ENCODE peak calls at places on chromosomes 7 and 10, in nine cellular contexts. R is stimulated activated effector memory CD8-positive, alpha-beta T cell treated with anti-CD3 and anti-CD28 coated beads, Interleukin-12 subunit alpha, Interleukin-12 subunit beta, amount 100 ng/mL, for 72 hours; P is CD4-positive, alpha-beta T cell; Z is uterus; Q is activated CD4-positive, alpha-beta T cell treated with anti-CD3 and anti-CD28 coated beads for 48 hours; X is BJ; B is nephron progenitor cell; D is foreskin keratinocyte; S is activated naive CD8-positive, alpha-beta T cell treated with anti-CD3 and anti-CD28 coated beads for 36 hours. H is an unnamed sample.

GRCh38 chr7:157397751-157398691 is 61.2 kb downstream of the DNAJB6 start:
- DNase-seq in R (no peak), P (no peak), Z (peak), Q (peak), X (peak), B (peak), D (no peak), S (no peak), H (peak)

GRCh38 chr10:57996536-57996935 is 271.2 kb downstream of the IPMK start:
- DNase-seq in R (no peak), P (no peak), Z (no peak), Q (no peak), X (no peak), B (no peak), D (no peak), S (no peak), H (no peak)

GRCh38 chr7:74061840-74062539 is 21.6 kb upstream of the LIMK1 start:
- DNase-seq in R (peak), P (peak), Z (peak), Q (peak), X (peak), B (no peak), D (peak), S (peak), H (peak)

GRCh38 chr10:116741391-116742351 is 695 bp downstream of the HSPA12A start:
- DNase-seq in R (no peak), P (no peak), Z (peak), Q (no peak), X (no peak), B (peak), D (no peak), S (no peak), H (no peak)

GRCh38 chr10:15738237-15738928 is 18.7 kb upstream of the ITGA8 start:
- DNase-seq in R (no peak), P (no peak), Z (peak), Q (no peak), X (peak), B (no peak), D (no peak), S (no peak), H (peak)

GRCh38 chr7:128737867-128738390 is 1.2 kb upstream of the CALU start:
- DNase-seq in R (no peak), P (no peak), Z (no peak), Q (no peak), X (peak), B (no peak), D (no peak), S (no peak), H (no peak)

GRCh38 chr10:34864156-34865075 is 49.3 kb upstream of the PARD3 start:
- DNase-seq in R (no peak), P (no peak), Z (no peak), Q (no peak), X (no peak), B (no peak), D (no peak), S (no peak), H (no peak)

GRCh38 chr7:71591876-71592275 is 459.9 kb downstream of the GALNT17 start:
- DNase-seq in R (no peak), P (no peak), Z (no peak), Q (no peak), X (no peak), B (no peak), D (no peak), S (no peak), H (no peak)

GRCh38 chr10:58064714-58065528 is 202.8 kb downstream of the IPMK start:
- DNase-seq in R (no peak), P (no peak), Z (no peak), Q (peak), X (no peak), B (peak), D (no peak), S (no peak), H (peak)

GRCh38 chr7:40175725-40176510 is 41.1 kb downstream of the SUGCT start:
- DNase-seq in R (no peak), P (no peak), Z (no peak), Q (no peak), X (peak), B (no peak), D (no peak), S (no peak), H (peak)

GRCh38 chr10:11725912-11726311 is 16.3 kb upstream of the ECHDC3 start:
- DNase-seq in R (no peak), P (no peak), Z (no peak), Q (no peak), X (no peak), B (no peak), D (no peak), S (no peak), H (no peak)

GRCh38 chr7:133481676-133482075 is 228.8 kb downstream of the EXOC4 start:
- DNase-seq in R (no peak), P (no peak), Z (no peak), Q (no peak), X (peak), B (no peak), D (peak), S (no peak), H (peak)

GRCh38 chr7:129494041-129494440 is 8.3 kb upstream of the SMKR1 start:
- DNase-seq in R (no peak), P (no peak), Z (no peak), Q (no peak), X (peak), B (no peak), D (peak), S (no peak), H (peak)

GRCh38 chr7:47474937-47475879 is 106.7 kb downstream of the TNS3 start:
- DNase-seq in R (no peak), P (no peak), Z (peak), Q (peak), X (peak), B (peak), D (peak), S (peak), H (peak)

GRCh38 chr10:59322131-59322530 is 40.2 kb downstream of the FAM13C start:
- DNase-seq in R (no peak), P (no peak), Z (no peak), Q (no peak), X (no peak), B (no peak), D (no peak), S (no peak), H (no peak)

GRCh38 chr10:22103701-22104100 is 100.2 kb upstream of the DNAJC1 start:
- DNase-seq in R (no peak), P (no peak), Z (no peak), Q (no peak), X (no peak), B (no peak), D (no peak), S (no peak), H (no peak)

GRCh38 chr10:110947061-110947595 is 27.7 kb downstream of the SHOC2 start:
- DNase-seq in R (no peak), P (no peak), Z (no peak), Q (no peak), X (no peak), B (no peak), D (no peak), S (no peak), H (no peak)

GRCh38 chr7:105751054-105751453 is 125.3 kb downstream of the ATXN7L1 start:
- DNase-seq in R (no peak), P (no peak), Z (no peak), Q (no peak), X (no peak), B (no peak), D (peak), S (no peak), H (no peak)

GRCh38 chr7:50355817-50356178 is 51.3 kb downstream of the IKZF1 start:
- DNase-seq in R (no peak), P (no peak), Z (no peak), Q (peak), X (no peak), B (no peak), D (no peak), S (no peak), H (no peak)

GRCh38 chr7:2760098-2760889 is 72.3 kb downstream of the AMZ1 start:
- DNase-seq in R (no peak), P (no peak), Z (peak), Q (peak), X (no peak), B (no peak), D (peak), S (no peak), H (no peak)

GRCh38 chr10:117661316-117661715 is 118.8 kb downstream of the EMX2 start:
- DNase-seq in R (no peak), P (no peak), Z (no peak), Q (no peak), X (no peak), B (no peak), D (no peak), S (no peak), H (no peak)

GRCh38 chr7:113968713-113969112 is 49.9 kb upstream of the PPP1R3A start:
- DNase-seq in R (no peak), P (no peak), Z (no peak), Q (no peak), X (no peak), B (no peak), D (no peak), S (no peak), H (no peak)

GRCh38 chr10:13834581-13835286 is 248.0 kb downstream of the PRPF18 start:
- DNase-seq in R (no peak), P (no peak), Z (no peak), Q (no peak), X (no peak), B (no peak), D (no peak), S (no peak), H (no peak)

GRCh38 chr7:7221602-7222038 is 39.3 kb downstream of the C1GALT1 start:
- DNase-seq in R (no peak), P (no peak), Z (no peak), Q (no peak), X (peak), B (no peak), D (peak), S (no peak), H (peak)

GRCh38 chr7:4670791-4671190 is 11.3 kb upstream of the FOXK1 start:
- DNase-seq in R (no peak), P (no peak), Z (no peak), Q (no peak), X (no peak), B (no peak), D (no peak), S (no peak), H (no peak)

GRCh38 chr7:12475362-12476063 is 71.8 kb upstream of the VWDE start:
- DNase-seq in R (no peak), P (no peak), Z (no peak), Q (no peak), X (no peak), B (peak), D (peak), S (no peak), H (no peak)

GRCh38 chr7:15317215-15317614 is 244.6 kb downstream of the AGMO start:
- DNase-seq in R (no peak), P (no peak), Z (no peak), Q (no peak), X (no peak), B (no peak), D (no peak), S (no peak), H (no peak)

GRCh38 chr7:105885386-105886111 is 9.2 kb upstream of the ATXN7L1 start:
- DNase-seq in R (no peak), P (no peak), Z (no peak), Q (no peak), X (no peak), B (no peak), D (no peak), S (no peak), H (no peak)

GRCh38 chr10:31125789-31126188 is 94.1 kb upstream of the ZNF438 start:
- DNase-seq in R (no peak), P (no peak), Z (no peak), Q (no peak), X (no peak), B (no peak), D (no peak), S (no peak), H (no peak)